ENCODE peak calls at places on chromosome 19, in ten cellular contexts. One of them, this sample, is unnamed.

GRCh38 chr19:37691881-37692504 is 27.6 kb downstream of the ZNF607 start:
- DNase-seq in CD4-positive, alpha-beta T cell: peak; percentile 61
- DNase-seq in mammary epithelial cell: peak; percentile 39
- DNase-seq in lower lobe of right lung: peak; percentile 88
- DNase-seq in left lung: peak; percentile 86
- DNase-seq in cardiac fibroblast: peak; percentile 86
- DNase-seq in cardiac muscle cell: peak; percentile 96
- DNase-seq in heart left ventricle: peak; percentile 87
- DNase-seq in AG04449: no peak
- DNase-seq in mucosa of descending colon: peak; percentile 84
- DNase-seq in this sample: peak; percentile 66

GRCh38 chr19:55536951-55537740 is at the start of gene SBK2:
- DNase-seq in left lung: no peak
- DNase-seq in AG04449: no peak
- DNase-seq in CD4-positive, alpha-beta T cell: no peak
- DNase-seq in heart left ventricle: no peak
- DNase-seq in cardiac fibroblast: no peak
- DNase-seq in cardiac muscle cell: no peak
- DNase-seq in mammary epithelial cell: no peak
- DNase-seq in mucosa of descending colon: no peak
- DNase-seq in lower lobe of right lung: no peak
- DNase-seq in this sample: no peak

GRCh38 chr19:33666196-33666595 is 44.4 kb downstream of the CHST8 start:
- DNase-seq in left lung: no peak
- DNase-seq in heart left ventricle: no peak
- DNase-seq in mucosa of descending colon: no peak
- DNase-seq in lower lobe of right lung: no peak
- DNase-seq in cardiac fibroblast: no peak
- DNase-seq in AG04449: no peak
- DNase-seq in CD4-positive, alpha-beta T cell: no peak
- DNase-seq in mammary epithelial cell: no peak
- DNase-seq in cardiac muscle cell: no peak
- DNase-seq in this sample: no peak

GRCh38 chr19:48394331-48395169 is 1.1 kb downstream of the GRIN2D start:
- DNase-seq in lower lobe of right lung: no peak
- DNase-seq in CD4-positive, alpha-beta T cell: no peak
- DNase-seq in left lung: no peak
- DNase-seq in mammary epithelial cell: no peak
- DNase-seq in mucosa of descending colon: no peak
- DNase-seq in AG04449: no peak
- DNase-seq in heart left ventricle: no peak
- DNase-seq in cardiac fibroblast: no peak
- DNase-seq in cardiac muscle cell: no peak
- DNase-seq in this sample: no peak

GRCh38 chr19:55702131-55702627 is 27.2 kb downstream of the EPN1 start:
- DNase-seq in heart left ventricle: no peak
- DNase-seq in left lung: no peak
- DNase-seq in AG04449: no peak
- DNase-seq in cardiac fibroblast: no peak
- DNase-seq in mucosa of descending colon: peak; percentile 41
- DNase-seq in CD4-positive, alpha-beta T cell: no peak
- DNase-seq in mammary epithelial cell: no peak
- DNase-seq in lower lobe of right lung: no peak
- DNase-seq in cardiac muscle cell: peak; percentile 71
- DNase-seq in this sample: no peak

GRCh38 chr19:31346184-31346583 is 3.1 kb downstream of the TSHZ3 start:
- DNase-seq in mucosa of descending colon: no peak
- DNase-seq in cardiac muscle cell: no peak
- DNase-seq in CD4-positive, alpha-beta T cell: no peak
- DNase-seq in left lung: no peak
- DNase-seq in mammary epithelial cell: no peak
- DNase-seq in AG04449: no peak
- DNase-seq in lower lobe of right lung: no peak
- DNase-seq in cardiac fibroblast: no peak
- DNase-seq in heart left ventricle: no peak
- DNase-seq in this sample: no peak

GRCh38 chr19:15759962-15760565 is 22.3 kb downstream of the OR10H3 start:
- DNase-seq in heart left ventricle: no peak
- DNase-seq in AG04449: no peak
- DNase-seq in mammary epithelial cell: no peak
- DNase-seq in CD4-positive, alpha-beta T cell: no peak
- DNase-seq in left lung: no peak
- DNase-seq in mucosa of descending colon: peak; percentile 42
- DNase-seq in cardiac muscle cell: no peak
- DNase-seq in cardiac fibroblast: no peak
- DNase-seq in lower lobe of right lung: no peak
- DNase-seq in this sample: no peak

GRCh38 chr19:16527334-16527935 is 14.8 kb downstream of the CHERP start:
- DNase-seq in cardiac muscle cell: no peak
- DNase-seq in cardiac fibroblast: no peak
- DNase-seq in AG04449: no peak
- DNase-seq in heart left ventricle: no peak
- DNase-seq in mammary epithelial cell: peak; percentile 14
- DNase-seq in mucosa of descending colon: no peak
- DNase-seq in lower lobe of right lung: no peak
- DNase-seq in left lung: no peak
- DNase-seq in CD4-positive, alpha-beta T cell: no peak
- DNase-seq in this sample: no peak

GRCh38 chr19:38917921-38918491 is 6.0 kb upstream of the CCER2 start:
- DNase-seq in left lung: no peak
- DNase-seq in cardiac muscle cell: peak; percentile 15
- DNase-seq in lower lobe of right lung: peak; percentile 12
- DNase-seq in mucosa of descending colon: peak; percentile 21
- DNase-seq in mammary epithelial cell: no peak
- DNase-seq in heart left ventricle: no peak
- DNase-seq in CD4-positive, alpha-beta T cell: no peak
- DNase-seq in cardiac fibroblast: no peak
- DNase-seq in AG04449: no peak
- DNase-seq in this sample: no peak
- TF ChIP-seq CTCF in left lung: no peak
- TF ChIP-seq CTCF in cardiac muscle cell: peak; percentile 19
- TF ChIP-seq CTCF in lower lobe of right lung: no peak
- TF ChIP-seq CTCF in mucosa of descending colon: no peak
- TF ChIP-seq CTCF in mammary epithelial cell: no peak
- TF ChIP-seq CTCF in heart left ventricle: no peak
- TF ChIP-seq CTCF in CD4-positive, alpha-beta T cell: no peak
- TF ChIP-seq CTCF in cardiac fibroblast: no peak
- TF ChIP-seq CTCF in AG04449: no peak
- TF ChIP-seq CTCF in this sample: no peak

GRCh38 chr19:53657330-53657729 is 25.5 kb downstream of the DPRX start:
- DNase-seq in AG04449: no peak
- DNase-seq in mammary epithelial cell: no peak
- DNase-seq in lower lobe of right lung: no peak
- DNase-seq in CD4-positive, alpha-beta T cell: no peak
- DNase-seq in mucosa of descending colon: no peak
- DNase-seq in cardiac fibroblast: no peak
- DNase-seq in cardiac muscle cell: no peak
- DNase-seq in left lung: no peak
- DNase-seq in heart left ventricle: no peak
- DNase-seq in this sample: no peak

GRCh38 chr19:53657778-53658177 is 26.0 kb downstream of the DPRX start:
- DNase-seq in mucosa of descending colon: no peak
- DNase-seq in left lung: no peak
- DNase-seq in CD4-positive, alpha-beta T cell: no peak
- DNase-seq in cardiac muscle cell: no peak
- DNase-seq in cardiac fibroblast: no peak
- DNase-seq in AG04449: no peak
- DNase-seq in mammary epithelial cell: no peak
- DNase-seq in lower lobe of right lung: no peak
- DNase-seq in heart left ventricle: no peak
- DNase-seq in this sample: no peak

GRCh38 chr19:53660584-53660983 is 28.8 kb downstream of the DPRX start:
- DNase-seq in mucosa of descending colon: no peak
- DNase-seq in heart left ventricle: no peak
- DNase-seq in cardiac fibroblast: no peak
- DNase-seq in mammary epithelial cell: no peak
- DNase-seq in AG04449: no peak
- DNase-seq in CD4-positive, alpha-beta T cell: no peak
- DNase-seq in left lung: no peak
- DNase-seq in lower lobe of right lung: no peak
- DNase-seq in cardiac muscle cell: no peak
- DNase-seq in this sample: no peak

GRCh38 chr19:53662209-53662608 is 30.4 kb downstream of the DPRX start:
- DNase-seq in mucosa of descending colon: no peak
- DNase-seq in AG04449: no peak
- DNase-seq in cardiac fibroblast: no peak
- DNase-seq in left lung: no peak
- DNase-seq in heart left ventricle: no peak
- DNase-seq in mammary epithelial cell: no peak
- DNase-seq in cardiac muscle cell: no peak
- DNase-seq in CD4-positive, alpha-beta T cell: no peak
- DNase-seq in lower lobe of right lung: no peak
- DNase-seq in this sample: no peak

GRCh38 chr19:53659292-53659691 is 27.5 kb downstream of the DPRX start:
- DNase-seq in CD4-positive, alpha-beta T cell: no peak
- DNase-seq in mucosa of descending colon: no peak
- DNase-seq in mammary epithelial cell: peak; percentile 9
- DNase-seq in left lung: no peak
- DNase-seq in lower lobe of right lung: no peak
- DNase-seq in cardiac muscle cell: peak; percentile 1
- DNase-seq in cardiac fibroblast: peak; percentile 51
- DNase-seq in AG04449: no peak
- DNase-seq in heart left ventricle: peak; percentile 30
- DNase-seq in this sample: no peak
- TF ChIP-seq CTCF in CD4-positive, alpha-beta T cell: no peak
- TF ChIP-seq CTCF in mucosa of descending colon: no peak
- TF ChIP-seq CTCF in mammary epithelial cell: no peak
- TF ChIP-seq CTCF in left lung: peak; percentile 33
- TF ChIP-seq CTCF in lower lobe of right lung: peak; percentile 45
- TF ChIP-seq CTCF in cardiac muscle cell: no peak
- TF ChIP-seq CTCF in cardiac fibroblast: peak; percentile 33
- TF ChIP-seq CTCF in AG04449: no peak
- TF ChIP-seq CTCF in heart left ventricle: peak; percentile 37
- TF ChIP-seq CTCF in this sample: no peak

GRCh38 chr19:5595745-5596144 is 26.8 kb downstream of the SAFB2 start:
- DNase-seq in left lung: no peak
- DNase-seq in heart left ventricle: no peak
- DNase-seq in lower lobe of right lung: no peak
- DNase-seq in CD4-positive, alpha-beta T cell: no peak
- DNase-seq in cardiac fibroblast: no peak
- DNase-seq in mucosa of descending colon: no peak
- DNase-seq in AG04449: no peak
- DNase-seq in cardiac muscle cell: no peak
- DNase-seq in mammary epithelial cell: no peak
- DNase-seq in this sample: no peak

GRCh38 chr19:5595129-5595528 is 27.4 kb upstream of the TINCR start:
- DNase-seq in AG04449: no peak
- DNase-seq in mucosa of descending colon: no peak
- DNase-seq in cardiac fibroblast: no peak
- DNase-seq in cardiac muscle cell: no peak
- DNase-seq in left lung: no peak
- DNase-seq in heart left ventricle: no peak
- DNase-seq in mammary epithelial cell: no peak
- DNase-seq in CD4-positive, alpha-beta T cell: no peak
- DNase-seq in lower lobe of right lung: no peak
- DNase-seq in this sample: no peak

GRCh38 chr19:5593245-5593962 is 25.7 kb upstream of the TINCR start:
- DNase-seq in heart left ventricle: no peak
- DNase-seq in cardiac fibroblast: no peak
- DNase-seq in lower lobe of right lung: no peak
- DNase-seq in CD4-positive, alpha-beta T cell: no peak
- DNase-seq in mucosa of descending colon: no peak
- DNase-seq in AG04449: no peak
- DNase-seq in left lung: no peak
- DNase-seq in mammary epithelial cell: no peak
- DNase-seq in cardiac muscle cell: no peak
- DNase-seq in this sample: no peak

GRCh38 chr19:5593963-5594255 is 26.2 kb upstream of the TINCR start:
- DNase-seq in cardiac fibroblast: no peak
- DNase-seq in cardiac muscle cell: no peak
- DNase-seq in heart left ventricle: no peak
- DNase-seq in CD4-positive, alpha-beta T cell: no peak
- DNase-seq in mucosa of descending colon: no peak
- DNase-seq in AG04449: no peak
- DNase-seq in lower lobe of right lung: no peak
- DNase-seq in mammary epithelial cell: no peak
- DNase-seq in left lung: no peak
- DNase-seq in this sample: no peak

DNA sequence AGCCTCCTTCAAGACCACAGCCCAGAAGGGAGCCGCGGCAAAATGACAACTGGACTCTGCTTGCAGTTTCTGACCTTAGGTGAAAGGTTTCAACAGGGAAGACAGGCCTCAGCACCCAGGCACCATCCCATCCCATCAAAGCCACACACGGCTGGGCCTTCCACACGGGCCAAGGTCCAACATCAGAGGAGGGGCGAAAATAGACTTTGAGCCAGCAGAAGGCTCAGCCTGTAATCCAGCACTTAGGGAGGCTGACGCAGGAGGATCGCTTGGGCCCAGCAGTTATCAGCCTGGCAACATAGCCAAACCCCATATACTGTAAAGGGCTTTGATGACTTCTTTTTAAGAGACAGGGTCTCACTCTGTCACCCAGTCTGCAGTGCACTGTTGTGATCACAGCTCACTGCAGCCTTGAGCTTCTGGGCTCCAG is 26.8 kb upstream of the TINCR start:
- DNase-seq in heart left ventricle: no peak
- DNase-seq in mucosa of descending colon: peak; percentile 20
- DNase-seq in CD4-positive, alpha-beta T cell: no peak
- DNase-seq in AG04449: no peak
- DNase-seq in lower lobe of right lung: no peak
- DNase-seq in mammary epithelial cell: no peak
- DNase-seq in left lung: no peak
- DNase-seq in cardiac fibroblast: no peak
- DNase-seq in cardiac muscle cell: no peak
- DNase-seq in this sample: no peak
- TF ChIP-seq CTCF in heart left ventricle: no peak
- TF ChIP-seq CTCF in mucosa of descending colon: no peak
- TF ChIP-seq CTCF in CD4-positive, alpha-beta T cell: no peak
- TF ChIP-seq CTCF in AG04449: no peak
- TF ChIP-seq CTCF in lower lobe of right lung: no peak
- TF ChIP-seq CTCF in mammary epithelial cell: no peak
- TF ChIP-seq CTCF in left lung: no peak
- TF ChIP-seq CTCF in cardiac fibroblast: no peak
- TF ChIP-seq CTCF in cardiac muscle cell: no peak
- TF ChIP-seq CTCF in this sample: no peak

DNA sequence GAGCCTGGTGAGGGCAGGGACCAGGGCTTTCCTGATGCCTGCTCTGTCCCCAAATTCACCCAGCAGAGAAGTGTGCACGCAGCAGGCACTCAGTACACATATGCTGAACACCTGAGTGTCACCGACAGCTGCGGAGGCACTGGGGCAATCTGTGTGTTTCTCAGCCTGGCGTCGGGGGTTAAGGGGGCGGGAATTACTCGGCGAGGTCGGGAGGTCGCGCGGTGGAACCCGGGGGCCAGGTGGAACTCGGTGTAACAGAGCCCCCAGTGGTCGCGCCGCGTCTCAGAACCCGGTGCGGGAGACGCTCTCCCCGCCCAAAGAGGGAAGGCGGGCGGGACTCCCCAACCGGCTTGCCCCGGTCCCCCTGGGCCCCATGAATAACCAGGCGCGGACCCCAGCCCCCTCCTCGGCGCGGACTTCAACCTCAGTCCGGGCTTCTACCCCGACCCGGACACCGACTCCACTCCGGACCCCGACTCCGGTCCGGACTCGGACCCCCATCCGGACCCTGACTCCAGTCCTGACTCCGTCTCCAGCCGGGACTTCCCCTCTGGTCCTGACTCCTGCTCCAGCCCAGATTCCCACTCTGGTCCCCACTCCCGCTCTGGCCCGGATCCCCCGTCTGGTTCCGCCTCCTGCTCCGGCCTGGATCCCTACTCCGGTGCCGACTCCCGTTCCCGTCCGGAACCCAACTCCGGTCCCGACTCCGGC is at the start of gene SELENOV:
- DNase-seq in mammary epithelial cell: no peak
- DNase-seq in mucosa of descending colon: no peak
- DNase-seq in cardiac muscle cell: no peak
- DNase-seq in CD4-positive, alpha-beta T cell: no peak
- DNase-seq in cardiac fibroblast: no peak
- DNase-seq in lower lobe of right lung: no peak
- DNase-seq in AG04449: no peak
- DNase-seq in heart left ventricle: no peak
- DNase-seq in left lung: no peak
- DNase-seq in this sample: peak; percentile 27
- TF ChIP-seq CTCF in mammary epithelial cell: no peak
- TF ChIP-seq CTCF in mucosa of descending colon: no peak
- TF ChIP-seq CTCF in cardiac muscle cell: peak; percentile 13
- TF ChIP-seq CTCF in CD4-positive, alpha-beta T cell: peak; percentile 20
- TF ChIP-seq CTCF in cardiac fibroblast: no peak
- TF ChIP-seq CTCF in lower lobe of right lung: no peak
- TF ChIP-seq CTCF in AG04449: no peak
- TF ChIP-seq CTCF in heart left ventricle: no peak
- TF ChIP-seq CTCF in left lung: no peak
- TF ChIP-seq CTCF in this sample: peak; percentile 34